ENCODE peak calls at places on chromosomes 6 and 20, in five cellular contexts. One of them, this sample, is unnamed.

GRCh38 chr6:109332748-109333147 is 49.5 kb downstream of the CD164 start:
- DNase-seq in endodermal cell: no peak
- DNase-seq in left ventricle myocardium superior: no peak
- DNase-seq in neural progenitor cell: no peak
- DNase-seq in GM13976: no peak
- DNase-seq in this sample: no peak

GRCh38 chr20:25033250-25033940 is 24.5 kb downstream of the ACSS1 start:
- DNase-seq in neural progenitor cell: no peak
- DNase-seq in left ventricle myocardium superior: no peak
- DNase-seq in endodermal cell: no peak
- DNase-seq in GM13976: no peak
- DNase-seq in this sample: peak

GRCh38 chr20:3128585-3128984 is 31.1 kb downstream of the FASTKD5 start:
- DNase-seq in neural progenitor cell: no peak
- DNase-seq in left ventricle myocardium superior: no peak
- DNase-seq in GM13976: no peak
- DNase-seq in endodermal cell: no peak
- DNase-seq in this sample: no peak

GRCh38 chr6:111993342-111993741 is 60.6 kb upstream of the CCN6 start:
- DNase-seq in neural progenitor cell: no peak
- DNase-seq in GM13976: no peak
- DNase-seq in left ventricle myocardium superior: no peak
- DNase-seq in endodermal cell: peak
- DNase-seq in this sample: no peak

GRCh38 chr20:63973636-63974401 is 4.1 kb upstream of the ZNF512B start:
- DNase-seq in left ventricle myocardium superior: peak
- DNase-seq in neural progenitor cell: peak
- DNase-seq in GM13976: peak
- DNase-seq in endodermal cell: peak
- DNase-seq in this sample: peak

GRCh38 chr20:50399917-50400704 is 110.1 kb upstream of the PTPN1 start:
- DNase-seq in neural progenitor cell: peak
- DNase-seq in endodermal cell: peak
- DNase-seq in GM13976: no peak
- DNase-seq in left ventricle myocardium superior: no peak
- DNase-seq in this sample: peak

GRCh38 chr20:5222919-5223634 is 93.7 kb downstream of the PROKR2 start:
- DNase-seq in left ventricle myocardium superior: peak
- DNase-seq in GM13976: peak
- DNase-seq in neural progenitor cell: peak
- DNase-seq in endodermal cell: peak
- DNase-seq in this sample: peak

GRCh38 chr6:130862370-130862769 is 35.2 kb downstream of the SMLR1 start:
- DNase-seq in GM13976: no peak
- DNase-seq in endodermal cell: no peak
- DNase-seq in left ventricle myocardium superior: no peak
- DNase-seq in neural progenitor cell: no peak
- DNase-seq in this sample: no peak

GRCh38 chr6:54891536-54891935 is 45.0 kb downstream of the FAM83B start:
- DNase-seq in endodermal cell: no peak
- DNase-seq in GM13976: no peak
- DNase-seq in left ventricle myocardium superior: no peak
- DNase-seq in neural progenitor cell: no peak
- DNase-seq in this sample: no peak

This sample was measured in lung microvascular endothelial cell.